ENCODE peak calls at places on chromosomes 13 and 19, in five cellular contexts. T, J, L, F and P are unnamed samples.

GRCh38 chr13:23505007-23505406 is 65.2 kb upstream of the TNFRSF19 start:
- DNase-seq in T (peak; percentile 30), J (peak; percentile 74), L (no peak), F (no peak), P (peak; percentile 17)

GRCh38 chr19:38592940-38593339 is 24.8 kb downstream of the MAP4K1 start:
- DNase-seq in T (no peak), J (no peak), L (no peak), F (no peak), P (peak; percentile 27)

GRCh38 chr19:13817615-13818371 is 22.6 kb downstream of the ZSWIM4 start:
- DNase-seq in T (peak; percentile 61), J (no peak), L (peak; percentile 93), F (no peak), P (peak; percentile 99)

GRCh38 chr19:19211499-19212432 is at the start of gene NCAN:
- DNase-seq in T (no peak), J (no peak), L (peak; percentile 81), F (peak; percentile 42), P (peak; percentile 48)

GRCh38 chr13:74090397-74090796 is 43.8 kb downstream of the KLF12 start:
- DNase-seq in T (no peak), J (peak; percentile 18), L (no peak), F (no peak), P (no peak)

GRCh38 chr13:51768378-51768921 is 35.5 kb downstream of the DHRS12 start:
- DNase-seq in T (no peak), J (no peak), L (peak; percentile 78), F (peak; percentile 18), P (peak; percentile 75)

GRCh38 chr13:102873653-102874052 is 27.8 kb downstream of the ERCC5 start:
- DNase-seq in T (peak; percentile 36), J (no peak), L (no peak), F (no peak), P (no peak)

GRCh38 chr19:50478901-50479715 is 2.5 kb upstream of the GARIN5A start:
- DNase-seq in T (peak; percentile 27), J (peak; percentile 44), L (peak; percentile 82), F (no peak), P (peak; percentile 79)

GRCh38 chr19:50362656-50363424 is 2.6 kb downstream of the NAPSA start:
- DNase-seq in T (no peak), J (no peak), L (no peak), F (no peak), P (no peak)

GRCh38 chr19:33186431-33186830 is 7.7 kb upstream of the LRP3 start:
- DNase-seq in T (no peak), J (no peak), L (no peak), F (no peak), P (no peak)

GRCh38 chr19:30566681-30567420 is 194.7 kb downstream of the ZNF536 start:
- DNase-seq in T (no peak), J (no peak), L (no peak), F (no peak), P (no peak)

GRCh38 chr13:34458756-34459462 is 483.2 kb upstream of the NBEA start:
- DNase-seq in T (no peak), J (no peak), L (no peak), F (no peak), P (no peak)

GRCh38 chr19:35090795-35091214 is 24.8 kb upstream of the FXYD3 start:
- DNase-seq in T (no peak), J (no peak), L (peak; percentile 72), F (no peak), P (peak; percentile 79)

GRCh38 chr19:50204811-50205675 is 1.6 kb downstream of the MYH14 start:
- DNase-seq in T (no peak), J (no peak), L (peak; percentile 93), F (peak; percentile 72), P (peak; percentile 88)

GRCh38 chr19:37654525-37654832 is 786 bp downstream of the ZFP30 start:
- DNase-seq in T (peak; percentile 50), J (peak; percentile 26), L (no peak), F (no peak), P (no peak)

GRCh38 chr13:29521336-29521735 is 74.2 kb downstream of the SLC7A1 start:
- DNase-seq in T (no peak), J (no peak), L (no peak), F (no peak), P (no peak)
- H3K36me3 ChIP-seq in T (peaks cover 51% of the 10 kb centered on the region), J (peaks cover 55% of the 10 kb centered on the region), L (peaks cover 73% of the 10 kb centered on the region), F (peaks cover 29% of the 10 kb centered on the region), P (peaks cover 17% of the 10 kb centered on the region)

GRCh38 chr19:680287-681028 is 4.3 kb downstream of the FSTL3 start:
- DNase-seq in T (peak; percentile 97), J (peak; percentile 98), L (peak; percentile 99), F (peak; percentile 98), P (peak; percentile 99)
- H2BK120ac ChIP-seq in T (peak overlapping the region; percentile 94), J (peak overlapping the region; percentile 58), L (peak overlapping the region; percentile 79), F (peak overlapping the region; percentile 87), P (peak overlapping the region; percentile 46)

GRCh38 chr19:11214387-11214786 is 17.0 kb upstream of the KANK2 start:
- DNase-seq in T (no peak), J (no peak), L (no peak), F (no peak), P (no peak)
- H3K36me3 ChIP-seq in T (peaks cover 73% of the 10 kb centered on the region), J (peaks cover 48% of the 10 kb centered on the region), L (peaks cover 11% of the 10 kb centered on the region), F (peaks cover 10% of the 10 kb centered on the region), P (peaks cover 9% of the 10 kb centered on the region)

GRCh38 chr19:53775524-53775923 is 48.6 kb downstream of the NLRP12 start:
- DNase-seq in T (no peak), J (no peak), L (no peak), F (no peak), P (no peak)
- H2BK120ac ChIP-seq in T (no peak overlapping the region), J (no peak overlapping the region), L (no peak overlapping the region), F (no peak overlapping the region), P (peak overlapping the region; percentile 98)

DNA sequence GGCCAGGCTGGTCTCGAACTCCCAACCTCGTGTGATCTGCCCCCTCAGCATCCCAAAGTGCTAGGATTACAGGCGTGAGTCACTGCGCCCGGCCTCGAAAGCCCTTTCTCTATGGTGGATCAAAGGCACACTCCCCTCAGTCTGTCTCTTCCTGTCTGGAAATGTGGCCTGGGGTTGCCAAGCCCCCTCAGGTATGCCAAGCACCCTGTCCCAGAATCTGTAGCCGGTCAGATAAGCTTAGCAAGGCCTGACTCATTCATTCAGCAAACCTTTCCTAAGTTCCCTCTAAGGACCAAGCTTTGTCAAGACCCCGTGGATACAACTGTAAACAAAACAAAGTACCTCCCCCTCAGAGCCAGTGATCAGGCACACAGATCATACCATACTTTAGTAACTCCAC is 14.1 kb downstream of the NUCB1 start:
- DNase-seq in T (no peak), J (no peak), L (no peak), F (no peak), P (peak; percentile 18)
- H3K36me3 ChIP-seq in T (peaks cover 81% of the 10 kb centered on the region), J (peaks cover 56% of the 10 kb centered on the region), L (peaks cover 60% of the 10 kb centered on the region), F (peaks cover 44% of the 10 kb centered on the region), P (peaks cover 5% of the 10 kb centered on the region)

GRCh38 chr19:29214411-29214810 is 1.5 kb upstream of the UQCRFS1 start:
- DNase-seq in T (no peak), J (no peak), L (no peak), F (no peak), P (no peak)

GRCh38 chr19:29216021-29216420 is 3.1 kb upstream of the UQCRFS1 start:
- DNase-seq in T (no peak), J (no peak), L (no peak), F (no peak), P (peak; percentile 66)

GRCh38 chr19:29215322-29215845 is 2.4 kb upstream of the UQCRFS1 start:
- DNase-seq in T (no peak), J (no peak), L (no peak), F (no peak), P (no peak)

GRCh38 chr19:29212614-29213573 is at the start of gene UQCRFS1:
- DNase-seq in T (peak; percentile 92), J (peak; percentile 89), L (peak; percentile 96), F (peak; percentile 88), P (peak; percentile 97)

DNA sequence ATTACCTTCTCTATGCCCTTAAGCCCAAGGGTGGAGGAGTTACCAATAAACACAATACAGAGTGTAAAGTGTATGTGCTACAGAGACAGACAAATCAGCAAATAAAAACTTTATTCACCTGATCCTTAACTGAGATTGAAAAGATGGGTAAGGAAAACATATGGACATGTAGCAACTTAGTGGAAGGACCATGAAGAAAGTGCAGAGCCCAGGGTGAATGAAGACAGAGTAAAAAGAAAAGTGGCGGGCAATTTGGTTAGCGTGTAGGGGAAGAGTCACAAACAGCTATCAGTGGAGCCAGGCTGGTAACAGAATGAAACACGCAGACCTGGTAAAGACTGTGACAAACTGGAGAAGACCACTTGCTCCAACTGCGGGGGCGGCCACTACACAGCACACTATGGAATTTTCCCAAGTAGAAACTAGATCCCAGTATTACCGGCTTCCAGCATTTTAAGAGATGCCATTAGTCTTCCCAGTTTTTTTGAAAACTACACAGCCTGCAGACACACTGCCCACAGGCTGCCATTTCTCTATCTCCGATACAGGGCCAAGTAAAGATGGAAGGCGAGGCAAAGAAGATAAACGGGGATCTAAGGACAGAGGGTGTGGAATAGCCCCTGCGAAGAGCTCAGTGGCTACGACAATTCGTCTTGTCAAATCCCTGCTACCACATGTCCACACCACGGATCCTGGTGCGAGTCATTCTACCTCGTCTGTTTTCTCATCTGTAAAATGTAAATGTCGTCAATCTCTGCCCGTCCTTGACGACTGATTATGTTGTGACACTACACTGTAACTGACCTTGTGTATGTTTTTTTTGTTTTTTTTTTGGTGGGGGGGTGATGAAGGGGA is 1.2 kb downstream of the UQCRFS1 start:
- DNase-seq in T (peak; percentile 53), J (peak; percentile 12), L (no peak), F (no peak), P (peak; percentile 33)
- H2BK120ac ChIP-seq in T (no peak overlapping the region), J (no peak overlapping the region), L (no peak overlapping the region), F (no peak overlapping the region), P (no peak overlapping the region)